ENCODE peak calls at places on chromosome 12, in six cellular contexts. H is astrocyte, L is upper lobe of right lung, D is tibial artery, M is A549, V is aorta. Z is an unnamed sample.
A peak's percentile ranks its signal among the peaks of the same experiment; 100 is the strongest.

GRCh38 chr12:65209655-65210043 is 40.3 kb downstream of the LEMD3 start:
- DNase-seq in D (no peak), M (no peak), H (no peak), L (no peak), V (no peak), Z (peak; percentile 29)

GRCh38 chr12:25352078-25352918 is 101.6 kb upstream of the KRAS start:
- DNase-seq in D (no peak), M (no peak), H (peak; percentile 90), V (no peak), L (no peak), Z (no peak)

GRCh38 chr12:107223816-107224215 is 130.5 kb upstream of the CRY1 start:
- DNase-seq in H (peak; percentile 39), D (no peak), M (no peak), V (no peak), L (no peak), Z (peak; percentile 18)

GRCh38 chr12:24750263-24750662 is 198.6 kb downstream of the BCAT1 start:
- DNase-seq in V (no peak), D (no peak), H (no peak), M (no peak), L (no peak), Z (no peak)

GRCh38 chr12:19273482-19274330 is 144.2 kb downstream of the PLEKHA5 start:
- DNase-seq in L (no peak), V (peak; percentile 86), M (peak; percentile 55), H (peak; percentile 99), D (peak; percentile 79), Z (peak; percentile 96)

GRCh38 chr12:112964067-112964670 is 14.2 kb upstream of the OAS2 start:
- DNase-seq in L (no peak), M (no peak), H (no peak), V (no peak), D (no peak), Z (no peak)

GRCh38 chr12:125093681-125094025 is 28.4 kb downstream of the AACS start:
- DNase-seq in V (no peak), D (no peak), H (no peak), L (no peak), M (no peak), Z (no peak)

GRCh38 chr12:31737345-31737744 is 8.5 kb upstream of the AMN1 start:
- DNase-seq in M (no peak), V (no peak), D (no peak), H (no peak), L (no peak), Z (no peak)

GRCh38 chr12:53050426-53051057 is 677 bp downstream of the TNS2 start:
- DNase-seq in H (no peak), V (no peak), D (no peak), M (no peak), L (no peak), Z (no peak)
- H3K27ac ChIP-seq in H (peak overlapping the region; percentile 27), V (peak overlapping the region; percentile 57), D (peak overlapping the region; percentile 99), M (peak overlapping the region; percentile 99), L (peak overlapping the region; percentile 98), Z (peak overlapping the region; percentile 65)

DNA sequence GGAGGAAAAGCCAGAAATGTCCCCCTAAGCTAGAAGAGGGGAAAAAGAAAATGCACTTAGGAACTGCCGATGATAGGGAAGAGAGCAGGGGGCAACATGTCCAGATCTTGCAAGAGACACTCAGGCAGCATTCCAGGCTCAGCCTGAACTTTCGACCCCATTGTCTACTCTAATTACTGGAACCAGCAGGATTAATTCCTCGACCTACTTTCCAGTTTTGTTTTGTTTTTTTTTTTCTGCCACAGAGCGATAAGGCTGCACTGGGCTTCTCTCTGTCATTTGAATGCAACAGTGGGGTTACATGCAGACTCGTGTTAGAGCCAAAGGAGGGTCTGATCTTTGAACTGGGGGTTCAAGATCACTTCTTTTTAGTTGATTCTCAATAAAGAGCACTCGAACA is 68.7 kb upstream of the MED13L start:
- DNase-seq in L (no peak), V (no peak), D (no peak), M (no peak), H (peak; percentile 46), Z (no peak)
- H3K27ac ChIP-seq in L (no peak overlapping the region), V (no peak overlapping the region), D (no peak overlapping the region), M (peak overlapping the region; percentile 3), H (no peak overlapping the region), Z (no peak overlapping the region)

GRCh38 chr12:53267309-53268008 is 640 bp upstream of the ESPL1 start:
- DNase-seq in M (no peak), V (no peak), L (no peak), H (no peak), D (no peak), Z (no peak)
- H3K27ac ChIP-seq in M (peak overlapping the region; percentile 75), V (no peak overlapping the region), L (no peak overlapping the region), H (no peak overlapping the region), D (peak overlapping the region; percentile 62), Z (peak overlapping the region; percentile 87)

DNA sequence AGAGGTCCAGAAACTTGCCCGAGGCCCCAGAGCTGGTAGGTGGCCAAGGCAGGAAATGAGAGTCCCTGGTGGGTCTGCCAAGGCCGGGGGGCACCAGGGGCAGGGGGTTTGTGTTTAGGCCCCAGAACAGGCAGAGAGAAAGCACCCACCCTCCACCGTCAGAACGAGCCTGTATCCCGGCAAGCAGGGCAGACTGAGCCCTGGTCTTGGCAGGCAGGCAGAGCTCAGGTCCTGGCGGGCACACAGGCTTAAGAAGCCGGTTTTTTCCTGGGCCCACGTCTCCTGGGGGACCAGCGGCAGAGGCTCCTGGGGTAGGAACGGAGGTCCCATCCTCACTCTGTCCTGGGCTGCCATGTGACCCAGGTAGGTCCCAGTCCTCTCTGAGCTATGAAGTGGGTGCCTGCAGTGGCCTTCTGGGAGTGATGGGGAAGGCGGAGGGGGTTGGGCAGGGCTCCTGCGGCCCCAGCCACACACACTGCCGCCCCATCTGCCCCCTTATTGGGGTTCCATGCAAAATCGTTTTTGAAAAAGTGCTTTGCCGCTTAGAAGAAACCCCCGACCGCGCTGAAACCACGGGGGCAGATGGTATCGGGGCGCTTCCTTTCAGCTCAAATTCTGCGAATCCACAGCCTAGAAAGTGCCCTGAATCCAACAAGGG is 24.2 kb downstream of the SH2B3 start:
- DNase-seq in L (no peak), V (no peak), D (no peak), M (no peak), H (no peak), Z (peak; percentile 45)
- H3K27ac ChIP-seq in L (peak overlapping the region; percentile 52), V (no peak overlapping the region), D (peak overlapping the region; percentile 27), M (no peak overlapping the region), H (no peak overlapping the region), Z (peak overlapping the region; percentile 74)

GRCh38 chr12:27821259-27821973 is 41.4 kb upstream of the MANSC4 start:
- DNase-seq in M (peak; percentile 79), D (no peak), H (peak; percentile 76), V (no peak), L (no peak), Z (peak; percentile 78)
- H3K27ac ChIP-seq in M (no peak overlapping the region), D (no peak overlapping the region), H (peak overlapping the region; percentile 85), V (no peak overlapping the region), L (no peak overlapping the region), Z (no peak overlapping the region)

GRCh38 chr12:12977231-12977630 is 22.8 kb downstream of the HEBP1 start:
- DNase-seq in V (no peak), D (no peak), H (peak; percentile 4), M (no peak), L (no peak), Z (no peak)

GRCh38 chr12:12979151-12979550 is 20.9 kb downstream of the HEBP1 start:
- DNase-seq in M (no peak), V (no peak), D (no peak), L (no peak), H (no peak), Z (no peak)

GRCh38 chr12:12983420-12984035 is 16.5 kb downstream of the HEBP1 start:
- DNase-seq in M (peak; percentile 61), D (no peak), V (no peak), H (peak; percentile 39), L (no peak), Z (peak; percentile 65)

GRCh38 chr12:12976366-12976765 is 23.7 kb downstream of the HEBP1 start:
- DNase-seq in D (no peak), M (peak; percentile 65), H (peak; percentile 96), V (no peak), L (no peak), Z (no peak)

GRCh38 chr12:12979731-12980259 is 20.3 kb downstream of the HEBP1 start:
- DNase-seq in L (no peak), D (no peak), H (peak; percentile 96), M (peak; percentile 73), V (no peak), Z (no peak)
- H3K27ac ChIP-seq in L (no peak overlapping the region), D (peak overlapping the region; percentile 41), H (peak overlapping the region; percentile 94), M (peak overlapping the region; percentile 56), V (no peak overlapping the region), Z (no peak overlapping the region)

GRCh38 chr12:89205517-89205916 is 146.8 kb downstream of the DUSP6 start:
- DNase-seq in D (no peak), M (no peak), H (no peak), L (no peak), V (no peak), Z (no peak)
- H3K27ac ChIP-seq in D (no peak overlapping the region), M (no peak overlapping the region), H (no peak overlapping the region), L (no peak overlapping the region), V (no peak overlapping the region), Z (no peak overlapping the region)

GRCh38 chr12:615620-616019 is 47.6 kb downstream of the NINJ2 start:
- DNase-seq in H (no peak), M (no peak), D (no peak), V (no peak), L (no peak), Z (no peak)

GRCh38 chr12:622420-622819 is 40.8 kb downstream of the NINJ2 start:
- DNase-seq in L (no peak), V (no peak), H (no peak), D (no peak), M (no peak), Z (no peak)

GRCh38 chr12:619346-619745 is 43.9 kb downstream of the NINJ2 start:
- DNase-seq in H (no peak), M (no peak), L (no peak), D (no peak), V (no peak), Z (no peak)

GRCh38 chr12:617304-617915 is 45.8 kb downstream of the NINJ2 start:
- DNase-seq in V (no peak), H (no peak), L (peak; percentile 89), D (no peak), M (no peak), Z (no peak)

GRCh38 chr12:618626-619025 is 44.6 kb downstream of the NINJ2 start:
- DNase-seq in V (no peak), M (no peak), L (no peak), H (no peak), D (no peak), Z (no peak)
- H3K27ac ChIP-seq in V (no peak overlapping the region), M (peak overlapping the region; percentile 12), L (peak overlapping the region; percentile 28), H (no peak overlapping the region), D (no peak overlapping the region), Z (no peak overlapping the region)

DNA sequence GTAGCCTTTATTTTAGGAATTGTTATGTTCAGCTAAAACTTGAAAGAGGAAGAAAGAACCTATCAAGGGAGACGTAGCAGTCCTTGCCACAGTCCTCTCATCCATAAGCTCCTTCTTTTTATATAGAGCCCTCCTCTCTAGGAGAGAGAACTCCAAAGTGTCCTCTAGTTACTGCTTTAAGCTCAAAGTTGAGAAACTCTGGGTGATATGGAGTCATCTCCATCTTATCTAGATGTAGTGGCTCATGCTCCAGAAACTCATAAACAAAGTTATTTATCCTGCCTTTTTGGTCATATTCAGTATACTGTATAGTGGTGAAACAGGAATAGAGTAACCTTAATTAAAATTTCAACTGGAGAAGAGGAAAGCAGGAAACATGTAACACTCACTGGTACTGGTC is 90.4 kb upstream of the ATF7IP start:
- DNase-seq in H (no peak), L (no peak), M (no peak), D (no peak), V (no peak), Z (no peak)
- H3K27ac ChIP-seq in H (no peak overlapping the region), L (no peak overlapping the region), M (no peak overlapping the region), D (no peak overlapping the region), V (no peak overlapping the region), Z (no peak overlapping the region)

Z was measured in A673.